ENCODE peak calls at places on chromosomes 16 and 17, in eight cellular contexts. Q is cardiac fibroblast, F is bronchial epithelial cell, G is heart right ventricle, J is ovary, V is IMR-90, H is breast epithelium, S is stomach. X is an unnamed sample.

GRCh38 chr17:19727466-19728113 is 11.2 kb upstream of the SLC47A2 start:
- DNase-seq in J (peak; percentile 71), S (no peak), Q (peak; percentile 97), H (no peak), F (peak; percentile 85), V (peak; percentile 68), G (peak; percentile 80), X (peak; percentile 84)

GRCh38 chr16:25838724-25839186 is 147.0 kb downstream of the HS3ST4 start:
- DNase-seq in Q (peak; percentile 65), V (peak; percentile 41), G (peak; percentile 10), S (no peak), J (no peak), H (no peak), F (peak; percentile 22), X (peak; percentile 60)

GRCh38 chr16:58269526-58269925 is 25.3 kb downstream of the PRSS54 start:
- DNase-seq in G (no peak), J (no peak), V (peak; percentile 40), S (no peak), Q (no peak), H (no peak), F (peak; percentile 25), X (peak; percentile 9)

GRCh38 chr17:78884148-78884870 is 18.7 kb downstream of the CEP295NL start:
- DNase-seq in S (no peak), Q (peak; percentile 29), J (no peak), V (no peak), G (no peak), F (no peak), H (no peak), X (no peak)

GRCh38 chr16:56262148-56262878 is 71.0 kb downstream of the GNAO1 start:
- DNase-seq in G (no peak), V (no peak), J (no peak), H (no peak), F (peak; percentile 13), S (no peak), Q (no peak), X (no peak)

GRCh38 chr16:56860226-56861020 is 4.6 kb upstream of the SLC12A3 start:
- DNase-seq in Q (no peak), V (no peak), F (no peak), G (no peak), H (no peak), J (no peak), S (no peak), X (no peak)

GRCh38 chr17:45302649-45303173 is 14.1 kb downstream of the MAP3K14 start:
- DNase-seq in S (no peak), G (no peak), V (peak; percentile 76), J (peak; percentile 56), H (no peak), F (no peak), Q (peak; percentile 86), X (peak; percentile 92)

GRCh38 chr17:27762527-27763305 is 37.6 kb downstream of the NOS2 start:
- DNase-seq in G (no peak), F (peak; percentile 9), H (no peak), S (no peak), J (no peak), Q (peak; percentile 31), V (peak; percentile 37), X (peak; percentile 51)

GRCh38 chr17:76506408-76507328 is 5.4 kb upstream of the RHBDF2 start:
- DNase-seq in F (peak; percentile 43), H (peak; percentile 90), J (peak; percentile 74), S (peak; percentile 90), V (peak; percentile 54), G (peak; percentile 83), Q (peak; percentile 68), X (peak; percentile 66)

GRCh38 chr16:89420204-89420603 is 70.2 kb downstream of the ANKRD11 start:
- DNase-seq in Q (no peak), F (no peak), J (no peak), V (no peak), S (no peak), H (no peak), G (no peak), X (no peak)

GRCh38 chr17:48519427-48519826 is 11.4 kb downstream of the HOXB1 start:
- DNase-seq in V (no peak), Q (no peak), J (no peak), F (no peak), H (no peak), G (no peak), S (no peak), X (no peak)

GRCh38 chr17:48522031-48522593 is 8.7 kb downstream of the HOXB1 start:
- DNase-seq in F (no peak), J (no peak), G (no peak), H (peak; percentile 75), V (peak; percentile 58), S (no peak), Q (no peak), X (peak; percentile 19)

GRCh38 chr17:48520631-48521045 is 10.2 kb downstream of the HOXB1 start:
- DNase-seq in Q (no peak), J (no peak), H (no peak), S (no peak), G (no peak), F (no peak), V (peak; percentile 67), X (peak; percentile 53)

GRCh38 chr17:48526986-48527741 is 3.6 kb downstream of the HOXB1 start:
- DNase-seq in S (no peak), Q (no peak), G (no peak), H (no peak), F (no peak), V (no peak), J (no peak), X (no peak)

GRCh38 chr17:48522990-48523389 is 7.8 kb downstream of the HOXB1 start:
- DNase-seq in F (no peak), Q (no peak), S (no peak), G (no peak), J (no peak), H (no peak), V (no peak), X (peak; percentile 44)
- TF ChIP-seq CTCF in F (peak; percentile 3), Q (peak; percentile 23), S (no peak), G (no peak), J (no peak), H (no peak), V (peak; percentile 44), X (peak; percentile 42)

DNA sequence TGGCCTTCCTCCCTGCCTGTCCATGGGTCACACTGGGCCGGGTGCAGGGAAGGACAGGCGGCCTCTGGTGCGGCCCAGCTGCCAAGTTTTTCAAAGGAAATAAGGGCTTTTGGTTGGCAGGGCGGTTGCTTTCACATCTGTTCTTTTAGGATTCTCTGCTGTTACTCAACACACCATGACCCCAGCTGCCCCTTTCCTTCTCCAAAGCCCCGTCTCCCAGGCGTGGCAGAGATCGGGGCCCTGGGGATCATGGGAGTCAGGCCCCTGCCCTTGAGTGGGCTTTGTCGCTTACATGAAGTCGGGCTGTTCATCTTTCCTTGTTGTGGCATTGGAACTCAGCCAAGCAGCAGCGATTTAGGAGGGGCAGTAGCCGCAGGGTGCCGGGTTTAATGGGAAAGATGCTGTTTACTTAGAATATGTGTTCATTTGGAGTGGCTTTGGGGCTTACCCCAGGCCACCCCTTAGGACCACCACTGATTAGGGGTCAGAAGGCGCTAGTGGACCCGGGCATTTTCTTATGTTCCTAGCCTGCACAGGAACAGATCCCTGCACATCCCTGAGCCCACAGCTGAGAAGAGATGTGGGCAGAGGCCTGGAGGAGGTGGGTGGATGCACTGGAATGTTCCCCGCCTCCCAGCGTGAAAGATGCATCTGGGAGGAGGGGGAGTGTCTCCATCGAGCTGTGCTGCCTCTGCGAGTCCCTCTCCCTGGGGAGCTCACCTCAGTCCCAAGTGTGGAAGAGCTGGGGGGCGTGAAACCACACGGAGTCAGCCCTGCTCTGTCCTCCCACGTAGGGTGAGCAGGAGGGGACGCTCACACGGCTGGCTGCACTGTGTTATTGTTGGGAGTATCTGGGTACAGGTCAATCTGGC is 6.8 kb upstream of the ADCY7 start:
- DNase-seq in S (peak; percentile 26), J (peak; percentile 76), V (no peak), H (no peak), F (no peak), G (peak; percentile 37), Q (peak; percentile 59), X (peak; percentile 46)
- H3K4me3 ChIP-seq in S (no peak overlapping the region), J (no peak overlapping the region), V (no peak overlapping the region), H (no peak overlapping the region), F (no peak overlapping the region), G (no peak overlapping the region), Q (no peak overlapping the region), X (no peak overlapping the region)

GRCh38 chr17:43939886-43940285 is 2.4 kb downstream of the PPY start:
- DNase-seq in H (no peak), J (no peak), F (no peak), G (no peak), Q (no peak), V (no peak), S (no peak), X (no peak)

GRCh38 chr17:43943769-43944418 is 1.6 kb upstream of the PPY start:
- DNase-seq in H (peak; percentile 85), V (peak; percentile 68), J (peak; percentile 76), F (peak; percentile 69), Q (peak; percentile 85), G (peak; percentile 75), S (peak; percentile 86), X (peak; percentile 83)

GRCh38 chr17:43942286-43942685 is at the start of gene PPY:
- DNase-seq in G (no peak), H (no peak), Q (no peak), J (no peak), V (no peak), F (no peak), S (no peak), X (no peak)

GRCh38 chr17:43938838-43939182 is 3.5 kb downstream of the PPY start:
- DNase-seq in H (no peak), J (no peak), S (no peak), F (no peak), V (no peak), Q (no peak), G (no peak), X (no peak)

GRCh38 chr17:43940630-43941029 is 1.6 kb downstream of the PPY start:
- DNase-seq in V (peak; percentile 35), J (no peak), H (no peak), S (no peak), F (no peak), Q (peak; percentile 42), G (no peak), X (peak; percentile 16)
- TF ChIP-seq CTCF in V (peak; percentile 63), J (no peak), H (no peak), S (peak; percentile 12), F (peak; percentile 45), Q (peak; percentile 75), G (no peak), X (peak; percentile 71)

DNA sequence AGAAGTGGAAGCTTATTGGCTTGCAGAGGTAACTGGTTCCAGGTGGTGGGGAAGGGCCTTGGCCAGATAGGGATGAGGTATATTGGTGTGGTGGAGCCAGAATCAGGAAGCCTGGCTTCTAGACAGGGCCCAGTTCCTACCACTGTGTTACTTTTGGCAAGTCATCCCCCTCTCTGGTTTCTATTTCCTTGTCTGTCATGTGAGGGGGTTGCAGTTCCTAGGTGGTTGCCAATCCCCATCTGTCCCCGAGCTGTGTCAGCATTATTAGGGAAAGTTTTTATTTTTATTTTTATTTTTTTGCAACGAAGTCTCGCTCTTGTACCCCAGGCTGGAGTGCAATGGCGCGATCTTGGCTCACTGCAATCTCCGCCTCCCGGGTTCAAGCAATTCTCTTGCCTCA is 3.0 kb downstream of the SMCR8 start:
- DNase-seq in Q (no peak), J (no peak), V (no peak), S (no peak), F (no peak), G (no peak), H (no peak), X (no peak)
- H3K4me3 ChIP-seq in Q (no peak overlapping the region), J (no peak overlapping the region), V (no peak overlapping the region), S (peak overlapping the region; percentile 3), F (no peak overlapping the region), G (no peak overlapping the region), H (peak overlapping the region; percentile 4), X (peak overlapping the region; percentile 50)

X was measured in fibroblast of the aortic adventitia.